ENCODE peak calls at places on chromosomes 3 and 15, in four cellular contexts. One of them, this sample, is unnamed.

GRCh38 chr3:62569609-62570008 is 196.3 kb upstream of the FEZF2 start:
- DNase-seq in activated naive CD4-positive, alpha-beta T cell: no peak
- DNase-seq in right cardiac atrium: no peak
- DNase-seq in Peyer's patch: no peak
- DNase-seq in this sample: no peak

GRCh38 chr3:131645638-131646037 is 142.9 kb upstream of the MRPL3 start:
- DNase-seq in activated naive CD4-positive, alpha-beta T cell: no peak
- DNase-seq in right cardiac atrium: no peak
- DNase-seq in Peyer's patch: no peak
- DNase-seq in this sample: no peak

GRCh38 chr3:101677436-101678286 is 729 bp upstream of the ZBTB11 start:
- DNase-seq in activated naive CD4-positive, alpha-beta T cell: no peak
- DNase-seq in right cardiac atrium: peak; percentile 31
- DNase-seq in Peyer's patch: peak; percentile 57
- DNase-seq in this sample: peak; percentile 64

GRCh38 chr3:86954751-86955150 is 36.2 kb downstream of the VGLL3 start:
- DNase-seq in activated naive CD4-positive, alpha-beta T cell: no peak
- DNase-seq in right cardiac atrium: no peak
- DNase-seq in Peyer's patch: no peak
- DNase-seq in this sample: no peak

GRCh38 chr15:45326776-45327175 is 51.6 kb downstream of the GATM start:
- DNase-seq in activated naive CD4-positive, alpha-beta T cell: no peak
- DNase-seq in right cardiac atrium: no peak
- DNase-seq in Peyer's patch: no peak
- DNase-seq in this sample: no peak

GRCh38 chr15:90165659-90166489 is 35.3 kb upstream of the SEMA4B start:
- DNase-seq in activated naive CD4-positive, alpha-beta T cell: no peak
- DNase-seq in right cardiac atrium: peak; percentile 73
- DNase-seq in Peyer's patch: peak; percentile 92
- DNase-seq in this sample: peak; percentile 91

GRCh38 chr3:151926956-151927355 is 53.5 kb downstream of the SUCNR1 start:
- DNase-seq in activated naive CD4-positive, alpha-beta T cell: no peak
- DNase-seq in right cardiac atrium: no peak
- DNase-seq in Peyer's patch: no peak
- DNase-seq in this sample: no peak

GRCh38 chr3:149784064-149784704 is 8.2 kb downstream of the ANKUB1 start:
- DNase-seq in activated naive CD4-positive, alpha-beta T cell: no peak
- DNase-seq in right cardiac atrium: no peak
- DNase-seq in Peyer's patch: no peak
- DNase-seq in this sample: no peak

GRCh38 chr15:80931721-80932609 is 57.7 kb downstream of the MESD start:
- DNase-seq in activated naive CD4-positive, alpha-beta T cell: no peak
- DNase-seq in right cardiac atrium: peak; percentile 71
- DNase-seq in Peyer's patch: no peak
- DNase-seq in this sample: no peak

GRCh38 chr3:103440539-103441113 is 1005.8 kb downstream of the ZPLD1 start:
- DNase-seq in activated naive CD4-positive, alpha-beta T cell: no peak
- DNase-seq in right cardiac atrium: no peak
- DNase-seq in Peyer's patch: no peak
- DNase-seq in this sample: no peak

GRCh38 chr3:46400000-46400734 is 6.7 kb downstream of the CCR5AS start:
- DNase-seq in activated naive CD4-positive, alpha-beta T cell: no peak
- DNase-seq in right cardiac atrium: no peak
- DNase-seq in Peyer's patch: peak; percentile 35
- DNase-seq in this sample: no peak

GRCh38 chr15:54277834-54278233 is 299.6 kb downstream of the UNC13C start:
- DNase-seq in activated naive CD4-positive, alpha-beta T cell: no peak
- DNase-seq in right cardiac atrium: no peak
- DNase-seq in Peyer's patch: no peak
- DNase-seq in this sample: no peak

GRCh38 chr3:153595186-153595815 is 433.3 kb downstream of the RAP2B start:
- DNase-seq in activated naive CD4-positive, alpha-beta T cell: no peak
- DNase-seq in right cardiac atrium: no peak
- DNase-seq in Peyer's patch: no peak
- DNase-seq in this sample: no peak

GRCh38 chr15:50051344-50051743 is 67.7 kb downstream of the ATP8B4 start:
- DNase-seq in activated naive CD4-positive, alpha-beta T cell: no peak
- DNase-seq in right cardiac atrium: no peak
- DNase-seq in Peyer's patch: no peak
- DNase-seq in this sample: no peak

GRCh38 chr3:15113884-15114283 is 14.9 kb upstream of the RBSN start:
- DNase-seq in activated naive CD4-positive, alpha-beta T cell: no peak
- DNase-seq in right cardiac atrium: no peak
- DNase-seq in Peyer's patch: no peak
- DNase-seq in this sample: no peak

GRCh38 chr3:55191911-55192787 is 264.3 kb upstream of the LRTM1 start:
- DNase-seq in activated naive CD4-positive, alpha-beta T cell: no peak
- DNase-seq in right cardiac atrium: no peak
- DNase-seq in Peyer's patch: no peak
- DNase-seq in this sample: no peak

GRCh38 chr15:35151381-35151780 is 66.3 kb upstream of the NANOGP8 start:
- DNase-seq in activated naive CD4-positive, alpha-beta T cell: no peak
- DNase-seq in right cardiac atrium: no peak
- DNase-seq in Peyer's patch: no peak
- DNase-seq in this sample: no peak

GRCh38 chr15:73935547-73935946 is 9.3 kb downstream of the LOXL1 start:
- DNase-seq in activated naive CD4-positive, alpha-beta T cell: no peak
- DNase-seq in right cardiac atrium: no peak
- DNase-seq in Peyer's patch: no peak
- DNase-seq in this sample: no peak

GRCh38 chr3:71694358-71694999 is 30.7 kb downstream of the EIF4E3 start:
- DNase-seq in activated naive CD4-positive, alpha-beta T cell: no peak
- DNase-seq in right cardiac atrium: no peak
- DNase-seq in Peyer's patch: peak; percentile 60
- DNase-seq in this sample: peak; percentile 55

GRCh38 chr3:5974637-5975322 is 787.3 kb downstream of the EDEM1 start:
- DNase-seq in activated naive CD4-positive, alpha-beta T cell: no peak
- DNase-seq in right cardiac atrium: no peak
- DNase-seq in Peyer's patch: no peak
- DNase-seq in this sample: no peak

GRCh38 chr15:92020765-92021164 is 167.3 kb downstream of the SLCO3A1 start:
- DNase-seq in activated naive CD4-positive, alpha-beta T cell: no peak
- DNase-seq in right cardiac atrium: no peak
- DNase-seq in Peyer's patch: no peak
- DNase-seq in this sample: no peak

GRCh38 chr3:71547254-71548198 is 36.0 kb downstream of the FOXP1 start:
- DNase-seq in activated naive CD4-positive, alpha-beta T cell: no peak
- DNase-seq in right cardiac atrium: no peak
- DNase-seq in Peyer's patch: no peak
- DNase-seq in this sample: no peak

GRCh38 chr3:172646439-172647015 is 64.3 kb downstream of the NCEH1 start:
- DNase-seq in activated naive CD4-positive, alpha-beta T cell: no peak
- DNase-seq in right cardiac atrium: no peak
- DNase-seq in Peyer's patch: no peak
- DNase-seq in this sample: peak; percentile 23

GRCh38 chr15:78077053-78077859 is at the start of gene TBC1D2B:
- DNase-seq in activated naive CD4-positive, alpha-beta T cell: peak; percentile 49
- DNase-seq in right cardiac atrium: peak; percentile 70
- DNase-seq in Peyer's patch: peak; percentile 85
- DNase-seq in this sample: peak; percentile 86

GRCh38 chr15:39792954-39793353 is 10.3 kb upstream of the FSIP1 start:
- DNase-seq in activated naive CD4-positive, alpha-beta T cell: no peak
- DNase-seq in right cardiac atrium: no peak
- DNase-seq in Peyer's patch: no peak
- DNase-seq in this sample: no peak

GRCh38 chr3:148720873-148721272 is 23.2 kb downstream of the AGTR1 start:
- DNase-seq in activated naive CD4-positive, alpha-beta T cell: no peak
- DNase-seq in right cardiac atrium: no peak
- DNase-seq in Peyer's patch: no peak
- DNase-seq in this sample: no peak

GRCh38 chr3:72976182-72976825 is 20.3 kb upstream of the PPP4R2 start:
- DNase-seq in activated naive CD4-positive, alpha-beta T cell: no peak
- DNase-seq in right cardiac atrium: no peak
- DNase-seq in Peyer's patch: no peak
- DNase-seq in this sample: no peak

GRCh38 chr3:185056908-185057307 is 96.0 kb downstream of the C3orf70 start:
- DNase-seq in activated naive CD4-positive, alpha-beta T cell: no peak
- DNase-seq in right cardiac atrium: no peak
- DNase-seq in Peyer's patch: no peak
- DNase-seq in this sample: no peak

GRCh38 chr3:126439346-126439967 is 36.2 kb downstream of the ZXDC start:
- DNase-seq in activated naive CD4-positive, alpha-beta T cell: no peak
- DNase-seq in right cardiac atrium: no peak
- DNase-seq in Peyer's patch: no peak
- DNase-seq in this sample: no peak

GRCh38 chr3:149534671-149535394 is 60.3 kb downstream of the TM4SF4 start:
- DNase-seq in activated naive CD4-positive, alpha-beta T cell: no peak
- DNase-seq in right cardiac atrium: no peak
- DNase-seq in Peyer's patch: no peak
- DNase-seq in this sample: no peak

This sample was measured in mucosa of descending colon.